ENCODE peak calls at places on chromosomes 16 and 17, in nine cellular contexts. G is activated B cell treated with CpG ODN at 0.5 μM for 24 hours; L is GM03348; N is hepatic stellate cell; Z is stimulated activated CD8-positive, alpha-beta memory T cell treated with anti-CD3 and anti-CD28 coated beads, Interleukin-7, amount 100 ng/mL, for 48 hours; V is NCI-H1105; Y is activated effector memory CD4-positive, alpha-beta T cell treated with Interleukin-2 at 50 U/mL for 16 hours; M is right lobe of liver; T is hippocampal formation. X is an unnamed sample.

GRCh38 chr17:42424991-42425610 is 2.0 kb upstream of the CAVIN1 start:
- DNase-seq in M (no peak), N (no peak), V (no peak), T (no peak), Y (no peak), Z (no peak), G (no peak), L (no peak), X (no peak)

GRCh38 chr17:37283414-37283961 is 92.3 kb upstream of the C17orf78 start:
- DNase-seq in V (no peak), N (no peak), G (no peak), Z (no peak), M (no peak), L (no peak), T (no peak), Y (no peak), X (no peak)

GRCh38 chr17:48759288-48759687 is 30.7 kb upstream of the HOXB13 start:
- DNase-seq in G (no peak), M (no peak), Y (no peak), Z (no peak), L (no peak), V (no peak), T (no peak), N (no peak), X (no peak)

GRCh38 chr17:57899391-57899790 is 49.5 kb upstream of the MRPS23 start:
- DNase-seq in N (no peak), V (no peak), G (no peak), Z (no peak), Y (no peak), T (no peak), L (peak), M (no peak), X (no peak)

GRCh38 chr17:55421179-55421934 is at the start of gene MMD:
- DNase-seq in T (no peak), M (peak), L (peak), Z (no peak), V (no peak), N (peak), Y (no peak), G (no peak), X (no peak)

GRCh38 chr16:27597361-27597760 is 47.4 kb downstream of the KATNIP start:
- DNase-seq in M (no peak), Y (no peak), T (no peak), Z (no peak), L (no peak), G (no peak), N (no peak), V (no peak), X (no peak)

GRCh38 chr16:86800914-86801313 is 222.6 kb downstream of the FOXL1 start:
- DNase-seq in Z (no peak), Y (no peak), L (no peak), M (no peak), T (no peak), V (no peak), G (no peak), N (no peak), X (no peak)

GRCh38 chr16:82650804-82651203 is 24.0 kb downstream of the CDH13 start:
- DNase-seq in T (no peak), N (no peak), Z (no peak), G (no peak), M (no peak), L (no peak), Y (no peak), V (no peak), X (no peak)

GRCh38 chr17:77323413-77324171 is 182.8 kb downstream of the SEC14L1 start:
- DNase-seq in M (peak), T (no peak), N (peak), V (no peak), Y (no peak), Z (no peak), L (no peak), G (no peak), X (no peak)

GRCh38 chr16:56321159-56321558 is 104.2 kb downstream of the AMFR start:
- DNase-seq in M (no peak), G (no peak), T (no peak), L (no peak), Z (no peak), N (no peak), V (no peak), Y (no peak), X (no peak)

GRCh38 chr17:71828182-71828596 is 292.6 kb upstream of the SOX9 start:
- DNase-seq in L (peak), T (peak), Y (no peak), N (no peak), V (peak), M (no peak), Z (no peak), G (no peak), X (no peak)

X was measured in Right ventricle myocardium inferior.